ENCODE peak calls at places on chromosomes 2 and 18, in four cellular contexts. K, Q, J and V are unnamed samples.

GRCh38 chr2:233807966-233808892 is 30.1 kb downstream of the MROH2A start:
- DNase-seq in J (no peak), Q (no peak), K (no peak), V (no peak)

GRCh38 chr2:219638948-219639341 is 11.5 kb downstream of the SLC4A3 start:
- DNase-seq in J (no peak), K (no peak), Q (no peak), V (no peak)

GRCh38 chr18:3513481-3513880 is 63.5 kb downstream of the TGIF1 start:
- DNase-seq in K (no peak), Q (no peak), J (no peak), V (no peak)

GRCh38 chr2:161090401-161090800 is 69.8 kb upstream of the TANK start:
- DNase-seq in K (peak), Q (no peak), J (no peak), V (peak)

GRCh38 chr2:1653137-1653789 is 91.1 kb downstream of the PXDN start:
- DNase-seq in Q (peak), K (peak), J (no peak), V (peak)

GRCh38 chr2:86393521-86394490 is 47.4 kb upstream of the KDM3A start:
- DNase-seq in J (no peak), K (peak), Q (peak), V (peak)

GRCh38 chr2:130819915-130820861 is 16.5 kb upstream of the ARHGEF4 start:
- DNase-seq in J (peak), K (no peak), Q (no peak), V (peak)

GRCh38 chr2:225691711-225692110 is 292.2 kb downstream of the NYAP2 start:
- DNase-seq in K (no peak), Q (no peak), J (no peak), V (no peak)

GRCh38 chr2:73451263-73451972 is 65.8 kb downstream of the ALMS1 start:
- DNase-seq in K (no peak), Q (no peak), J (no peak), V (no peak)

GRCh38 chr2:216533504-216534068 is 34.9 kb downstream of the RPL37A start:
- DNase-seq in J (peak), K (no peak), Q (no peak), V (no peak)

GRCh38 chr2:223477318-223477717 is 124.8 kb downstream of the SCG2 start:
- DNase-seq in K (no peak), Q (no peak), J (no peak), V (no peak)

GRCh38 chr2:169734172-169734847 is 678 bp downstream of the KLHL23 start:
- DNase-seq in J (peak), K (peak), Q (no peak), V (no peak)

GRCh38 chr2:30706534-30707303 is 100.5 kb downstream of the CAPN13 start:
- DNase-seq in J (peak), Q (peak), K (peak), V (peak)

GRCh38 chr2:24926602-24927252 is 6.7 kb upstream of the ADCY3 start:
- DNase-seq in J (peak), Q (no peak), K (peak), V (peak)

GRCh38 chr2:238843476-238843875 is 4.4 kb upstream of the TWIST2 start:
- DNase-seq in J (no peak), Q (no peak), K (no peak), V (no peak)

GRCh38 chr2:106085441-106085911 is 108.6 kb downstream of the UXS1 start:
- DNase-seq in J (peak), Q (no peak), K (peak), V (peak)

GRCh38 chr2:225534697-225535096 is 135.2 kb downstream of the NYAP2 start:
- DNase-seq in J (no peak), K (no peak), Q (no peak), V (no peak)

DNA sequence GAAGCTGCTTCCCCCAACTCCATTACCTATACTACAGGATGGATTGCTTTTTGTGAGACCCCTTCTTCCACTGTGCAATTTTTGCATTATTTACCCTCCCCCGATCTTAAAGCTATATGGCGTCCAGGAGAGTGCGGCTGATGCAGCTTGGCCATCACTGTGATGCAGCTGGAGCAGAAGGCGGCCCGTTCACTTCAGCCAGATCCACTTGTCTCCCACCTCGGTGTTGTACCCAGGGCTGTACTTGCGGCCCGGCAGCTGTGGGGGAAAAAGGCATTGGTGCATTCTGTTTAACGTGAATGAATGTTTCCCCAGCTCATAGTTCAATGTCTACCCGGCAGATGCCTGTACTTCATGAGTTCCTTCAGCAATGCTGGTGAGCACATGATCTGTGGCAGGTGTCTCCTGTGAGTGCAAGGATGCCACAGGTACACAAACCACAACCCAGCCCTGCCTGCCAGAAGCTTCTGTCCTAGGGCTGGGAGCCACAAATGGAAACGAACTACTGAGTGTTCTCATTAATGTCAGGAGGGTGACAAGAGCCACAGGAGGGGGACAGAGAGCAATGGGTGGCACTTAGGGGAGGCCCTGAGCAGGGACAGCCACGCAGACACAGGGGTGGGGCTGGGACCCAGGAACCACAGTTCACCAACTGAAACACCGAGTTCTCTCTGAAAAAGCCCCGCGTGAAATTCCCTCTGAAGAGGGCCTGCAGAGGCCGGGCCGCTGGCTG is 64.0 kb downstream of the NDUFA10 start:
- DNase-seq in Q (no peak), J (no peak), K (no peak), V (no peak)
- TF ChIP-seq CTCF in Q (no peak), J (no peak), K (no peak), V (no peak)

GRCh38 chr2:64859208-64860161 is 129.7 kb upstream of the SLC1A4 start:
- DNase-seq in K (peak), Q (peak), J (peak), V (peak)
- TF ChIP-seq CTCF in K (peak), Q (no peak), J (peak), V (no peak)

DNA sequence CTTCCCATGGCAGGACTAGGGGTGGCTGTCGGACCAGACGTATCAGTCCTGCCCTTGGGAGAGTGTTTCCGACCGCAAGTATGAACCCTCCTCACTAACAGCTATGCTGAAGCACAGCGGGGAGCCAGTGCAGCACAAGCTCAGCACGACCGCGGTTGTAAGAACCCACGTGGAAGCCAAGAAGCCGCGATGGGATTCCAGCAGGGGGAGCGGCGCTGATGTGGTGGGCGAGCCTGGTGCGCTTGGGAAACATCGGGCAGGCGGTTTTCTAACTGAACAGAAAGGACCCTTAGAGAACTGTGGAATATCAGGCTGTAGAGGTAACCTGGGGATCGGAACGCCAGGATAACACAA is 132.2 kb upstream of the MYCN start:
- DNase-seq in J (peak), Q (no peak), K (no peak), V (no peak)
- TF ChIP-seq CTCF in J (peak), Q (no peak), K (no peak), V (no peak)

DNA sequence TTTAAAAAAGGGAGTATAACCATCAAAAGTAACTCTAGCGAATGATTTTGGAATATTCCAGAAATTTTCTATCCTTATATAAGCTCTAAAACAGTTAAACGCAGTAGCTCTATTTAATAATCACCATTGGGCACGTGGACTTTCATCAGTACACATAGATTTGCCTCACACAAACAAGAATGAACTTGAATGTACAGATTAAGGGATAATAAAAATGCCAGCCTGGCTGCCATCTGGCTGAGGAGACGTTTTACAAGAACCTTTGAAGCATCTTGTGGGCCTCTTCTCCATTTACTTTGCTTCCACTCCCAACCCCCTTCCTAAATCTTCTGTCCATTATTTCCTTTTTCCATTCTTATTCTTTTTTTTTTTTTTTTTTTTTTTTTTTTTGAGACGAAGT is 47.2 kb downstream of the AGAP1 start:
- DNase-seq in Q (no peak), J (no peak), K (peak), V (no peak)
- TF ChIP-seq CTCF in Q (no peak), J (no peak), K (no peak), V (no peak)

DNA sequence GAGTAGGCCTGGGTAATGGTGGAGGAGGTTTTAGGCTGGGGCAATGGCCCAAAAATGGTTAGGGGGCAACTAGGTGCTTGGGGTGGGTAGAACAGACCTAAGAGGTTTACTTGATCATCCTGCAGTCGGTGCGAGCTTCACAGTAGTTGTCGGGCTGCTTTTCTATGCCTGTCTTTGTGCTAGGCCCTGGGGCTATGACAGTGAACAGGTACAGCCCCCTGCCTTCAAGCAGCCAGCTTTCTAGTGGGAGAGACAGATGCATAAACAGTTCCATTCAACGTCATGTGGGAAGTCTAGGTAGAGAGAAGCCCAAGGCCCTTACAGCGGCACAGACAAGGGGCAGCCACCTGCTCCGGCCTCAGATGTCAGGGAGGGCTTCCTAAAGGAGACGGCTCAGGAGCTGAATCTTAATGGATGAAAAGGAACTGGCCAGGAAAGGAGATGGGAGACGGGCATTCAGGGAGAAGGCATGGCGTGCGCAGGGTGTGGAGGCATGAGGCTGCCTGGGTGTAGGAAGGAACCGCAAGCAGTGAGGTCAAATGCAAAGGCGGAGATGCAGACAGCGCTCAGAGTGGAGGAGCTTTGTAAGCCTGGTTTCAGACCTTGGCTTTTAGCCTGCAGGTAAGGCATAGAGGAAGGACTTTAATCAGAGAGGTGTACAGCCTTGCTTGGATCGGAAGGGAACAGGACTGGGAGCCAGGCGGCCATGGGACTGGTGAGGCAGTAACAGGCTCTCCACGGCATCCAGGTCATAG is 6.0 kb downstream of the CTIF start:
- DNase-seq in J (no peak), Q (no peak), K (no peak), V (no peak)
- TF ChIP-seq CTCF in J (no peak), Q (no peak), K (no peak), V (no peak)

DNA sequence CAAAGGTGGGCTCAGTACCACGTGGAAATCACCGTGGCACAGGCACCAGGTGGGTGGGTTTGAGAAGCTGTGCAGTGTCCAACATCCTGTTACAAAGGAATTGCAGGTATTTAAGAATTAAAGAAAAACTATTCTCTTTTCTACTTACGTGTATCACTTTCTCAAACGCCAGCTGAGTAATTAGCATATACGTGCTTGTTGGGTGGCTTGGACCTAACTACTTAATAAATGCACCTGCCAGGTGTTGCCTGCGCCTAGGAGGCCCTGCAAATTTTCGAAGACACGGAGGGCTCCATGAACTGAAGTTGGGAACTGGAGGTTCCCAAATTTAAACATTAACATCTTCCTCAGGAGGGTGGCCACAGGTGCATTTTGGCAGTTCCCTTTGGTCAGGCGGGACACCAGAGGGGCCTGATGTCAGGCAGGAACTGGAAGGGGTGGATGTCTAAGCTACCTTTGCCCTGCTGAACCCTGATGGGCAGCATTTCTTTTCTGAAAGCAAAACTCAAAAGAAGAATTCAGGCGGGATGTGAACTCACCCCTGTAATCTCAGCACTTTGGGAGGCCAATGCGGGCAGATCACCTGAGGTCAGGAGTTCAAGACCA is 84.8 kb downstream of the HS6ST1 start:
- DNase-seq in K (no peak), Q (no peak), J (no peak), V (no peak)
- TF ChIP-seq CTCF in K (peak), Q (no peak), J (no peak), V (no peak)

DNA sequence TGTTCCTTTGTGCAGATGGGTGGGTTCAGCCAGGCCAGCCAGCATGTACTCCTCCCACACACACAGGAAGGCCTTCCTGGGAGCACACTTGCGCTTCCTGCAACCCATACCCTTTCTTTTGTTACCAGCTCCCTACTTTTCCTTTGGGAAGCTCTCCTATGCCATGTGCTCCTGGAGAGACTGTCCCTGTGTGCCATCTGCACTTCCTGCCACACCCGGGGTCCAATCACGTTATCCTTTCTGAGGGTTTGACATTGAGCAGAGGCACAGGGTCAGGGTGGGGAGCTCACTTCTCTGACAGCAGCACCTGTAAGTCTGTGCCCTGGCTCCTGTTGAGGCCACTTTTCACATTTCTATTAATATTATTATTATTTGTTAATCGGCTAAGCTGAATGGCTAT is 62.9 kb downstream of the COPS8 start:
- DNase-seq in J (no peak), Q (no peak), K (no peak), V (no peak)
- TF ChIP-seq CTCF in J (no peak), Q (no peak), K (no peak), V (no peak)